ENCODE peak calls at places on chromosomes 5 and 9, in eight cellular contexts. W is activated naive CD8-positive, alpha-beta T cell treated with anti-CD3 and anti-CD28 coated beads, Interleukin-2, amount 50 U/mL, for 24 hours; R is CD4-positive, CD25-positive, alpha-beta regulatory T cell; L is CD4-positive, alpha-beta memory T cell; M is frontal cortex; S is T-helper 9 cell; V is effector CD4-positive, alpha-beta T cell; G is RPMI8226. D is an unnamed sample.

GRCh38 chr5:110371011-110371724 is 355.3 kb downstream of the TMEM232 start:
- DNase-seq in W (no peak), R (no peak), L (no peak), M (no peak), S (no peak), V (no peak), G (no peak), D (no peak)

GRCh38 chr9:120344230-120344629 is 235.7 kb downstream of the CDK5RAP2 start:
- DNase-seq in W (no peak), R (no peak), L (no peak), M (no peak), S (no peak), V (no peak), G (no peak), D (no peak)

GRCh38 chr9:93004561-93004960 is 53.9 kb upstream of the SUSD3 start:
- DNase-seq in W (no peak), R (no peak), L (no peak), M (no peak), S (no peak), V (no peak), G (no peak), D (no peak)

GRCh38 chr9:136742640-136743391 is at the start of gene LCN10:
- DNase-seq in W (peak), R (no peak), L (no peak), M (no peak), S (no peak), V (no peak), G (peak), D (no peak)

GRCh38 chr5:106875591-106876297 is 795.0 kb downstream of the EFNA5 start:
- DNase-seq in W (peak), R (no peak), L (no peak), M (no peak), S (no peak), V (no peak), G (peak), D (peak)

GRCh38 chr5:73985145-73985544 is 359.1 kb downstream of the ARHGEF28 start:
- DNase-seq in W (no peak), R (no peak), L (no peak), M (no peak), S (no peak), V (no peak), G (no peak), D (no peak)

GRCh38 chr9:33285502-33285901 is 4.8 kb upstream of the NFX1 start:
- DNase-seq in W (no peak), R (no peak), L (no peak), M (no peak), S (no peak), V (no peak), G (no peak), D (no peak)

GRCh38 chr5:17056056-17056690 is 120.1 kb upstream of the MYO10 start:
- DNase-seq in W (no peak), R (no peak), L (no peak), M (no peak), S (no peak), V (no peak), G (no peak), D (peak)

GRCh38 chr5:69078921-69079537 is 14.8 kb upstream of the SLC30A5 start:
- DNase-seq in W (no peak), R (no peak), L (no peak), M (no peak), S (no peak), V (no peak), G (no peak), D (no peak)

GRCh38 chr9:93189369-93190132 is 5.6 kb downstream of the WNK2 start:
- DNase-seq in W (no peak), R (no peak), L (no peak), M (no peak), S (no peak), V (no peak), G (no peak), D (no peak)

GRCh38 chr9:86184125-86184524 is 75.3 kb downstream of the C9orf153 start:
- DNase-seq in W (no peak), R (no peak), L (no peak), M (no peak), S (no peak), V (no peak), G (no peak), D (no peak)

GRCh38 chr5:149228610-149229297 is 42.9 kb upstream of the AFAP1L1 start:
- DNase-seq in W (no peak), R (no peak), L (no peak), M (peak), S (no peak), V (no peak), G (peak), D (no peak)

GRCh38 chr5:151665584-151665982 is 21.1 kb downstream of the SPARC start:
- DNase-seq in W (no peak), R (no peak), L (no peak), M (no peak), S (no peak), V (no peak), G (no peak), D (no peak)

GRCh38 chr9:100111235-100111634 is 12.2 kb downstream of the INVS start:
- DNase-seq in W (no peak), R (no peak), L (no peak), M (peak), S (no peak), V (no peak), G (no peak), D (peak)

GRCh38 chr5:36606437-36607113 is at the start of gene SLC1A3:
- DNase-seq in W (peak), R (no peak), L (peak), M (no peak), S (no peak), V (no peak), G (peak), D (peak)

GRCh38 chr9:133046196-133046899 is 15.4 kb upstream of the CEL start:
- DNase-seq in W (no peak), R (no peak), L (no peak), M (no peak), S (no peak), V (no peak), G (no peak), D (no peak)

GRCh38 chr9:100852088-100852487 is 176.4 kb upstream of the PLPPR1 start:
- DNase-seq in W (no peak), R (no peak), L (no peak), M (no peak), S (no peak), V (no peak), G (no peak), D (no peak)

GRCh38 chr9:109274768-109275596 is 45.9 kb downstream of the EPB41L4B start:
- DNase-seq in W (no peak), R (no peak), L (no peak), M (no peak), S (no peak), V (no peak), G (no peak), D (no peak)

GRCh38 chr5:1204693-1205242 is 3.4 kb downstream of the SLC6A19 start:
- DNase-seq in W (no peak), R (no peak), L (no peak), M (peak), S (no peak), V (no peak), G (peak), D (no peak)

GRCh38 chr5:154483654-154484392 is 5.8 kb upstream of the HAND1 start:
- DNase-seq in W (no peak), R (no peak), L (no peak), M (no peak), S (no peak), V (no peak), G (no peak), D (no peak)

GRCh38 chr9:114286146-114286679 is 36.7 kb upstream of the ORM1 start:
- DNase-seq in W (no peak), R (no peak), L (no peak), M (no peak), S (no peak), V (no peak), G (no peak), D (no peak)

GRCh38 chr9:133160742-133161541 is 2.8 kb downstream of the GBGT1 start:
- DNase-seq in W (peak), R (peak), L (peak), M (peak), S (no peak), V (peak), G (peak), D (no peak)

GRCh38 chr9:127955294-127956015 is 17.8 kb upstream of the DPM2 start:
- DNase-seq in W (peak), R (peak), L (peak), M (peak), S (peak), V (peak), G (peak), D (no peak)

GRCh38 chr5:154478752-154479159 is 729 bp upstream of the HAND1 start:
- DNase-seq in W (no peak), R (no peak), L (no peak), M (no peak), S (no peak), V (no peak), G (no peak), D (no peak)

GRCh38 chr5:160116991-160117390 is 2.3 kb downstream of the PWWP2A start:
- DNase-seq in W (no peak), R (no peak), L (no peak), M (no peak), S (no peak), V (no peak), G (no peak), D (no peak)

GRCh38 chr5:170312666-170313065 is 15.1 kb upstream of the LCP2 start:
- DNase-seq in W (peak), R (no peak), L (peak), M (no peak), S (peak), V (peak), G (peak), D (no peak)

GRCh38 chr9:110252509-110253139 is 3.7 kb downstream of the TXN start:
- DNase-seq in W (no peak), R (no peak), L (peak), M (no peak), S (no peak), V (no peak), G (no peak), D (no peak)

GRCh38 chr5:57302164-57302563 is 128.3 kb downstream of the GPBP1 start:
- DNase-seq in W (peak), R (no peak), L (peak), M (no peak), S (no peak), V (no peak), G (peak), D (no peak)

GRCh38 chr9:123940721-123941534 is 11.0 kb upstream of the DENND1A start:
- DNase-seq in W (no peak), R (no peak), L (no peak), M (no peak), S (no peak), V (no peak), G (no peak), D (no peak)

GRCh38 chr5:147464211-147464610 is 45.7 kb downstream of the DPYSL3 start:
- DNase-seq in W (no peak), R (no peak), L (no peak), M (no peak), S (no peak), V (no peak), G (peak), D (no peak)

GRCh38 chr5:66596791-66597757 is 881 bp downstream of the MAST4 start:
- DNase-seq in W (peak), R (no peak), L (no peak), M (peak), S (no peak), V (no peak), G (peak), D (peak)

GRCh38 chr9:134059661-134060395 is 8.0 kb downstream of the BRD3 start:
- DNase-seq in W (peak), R (no peak), L (no peak), M (no peak), S (no peak), V (no peak), G (peak), D (no peak)

GRCh38 chr5:42806004-42806700 is 5.5 kb downstream of the SELENOP start:
- DNase-seq in W (no peak), R (no peak), L (no peak), M (no peak), S (no peak), V (no peak), G (no peak), D (no peak)

GRCh38 chr5:36414869-36415282 is 113.2 kb upstream of the RANBP3L start:
- DNase-seq in W (no peak), R (no peak), L (no peak), M (peak), S (no peak), V (no peak), G (peak), D (no peak)

GRCh38 chr5:140875085-140876065 is at the start of gene PCDHA12:
- DNase-seq in W (no peak), R (no peak), L (no peak), M (no peak), S (no peak), V (no peak), G (no peak), D (no peak)

GRCh38 chr5:91280942-91281269 is 102.2 kb downstream of the ARRDC3 start:
- DNase-seq in W (no peak), R (no peak), L (no peak), M (no peak), S (no peak), V (no peak), G (no peak), D (no peak)

GRCh38 chr5:35457912-35458823 is 159.5 kb upstream of the SPEF2 start:
- DNase-seq in W (no peak), R (no peak), L (no peak), M (no peak), S (no peak), V (no peak), G (no peak), D (no peak)

D was measured in hippocampal formation.